ENCODE peak calls at places on chromosomes 6 and 20, in five cellular contexts. B, O, F, X and N are unnamed samples.

GRCh38 chr6:52284131-52284459 is 447 bp downstream of the MCM3 start:
- DNase-seq in X (no peak), F (no peak), B (peak), O (peak), N (peak)

GRCh38 chr20:10171864-10172751 is 46.5 kb upstream of the SNAP25 start:
- DNase-seq in F (peak), O (peak), B (peak), X (peak), N (peak)

GRCh38 chr6:135932651-135933050 is 81.2 kb downstream of the PDE7B start:
- DNase-seq in X (no peak), F (peak), B (no peak), O (no peak), N (no peak)

GRCh38 chr20:45487231-45487635 is 17.7 kb downstream of the WFDC2 start:
- DNase-seq in F (no peak), B (no peak), X (no peak), O (no peak), N (no peak)

GRCh38 chr6:136989591-136990578 is 54.9 kb downstream of the IL20RA start:
- DNase-seq in B (peak), O (no peak), X (no peak), F (no peak), N (no peak)

GRCh38 chr6:42276008-42276890 is 58.6 kb upstream of the MRPS10 start:
- DNase-seq in O (no peak), F (no peak), B (no peak), X (no peak), N (no peak)

GRCh38 chr6:132929141-132929540 is 114.8 kb downstream of the RPS12 start:
- DNase-seq in O (no peak), X (no peak), B (no peak), F (no peak), N (no peak)

GRCh38 chr20:4066551-4066950 is 51.2 kb upstream of the RNF24 start:
- DNase-seq in O (no peak), X (no peak), B (no peak), F (no peak), N (no peak)

GRCh38 chr6:30361661-30362060 is 16.7 kb downstream of the RPP21 start:
- DNase-seq in B (no peak), F (peak), O (no peak), X (no peak), N (no peak)

GRCh38 chr6:42079941-42080464 is 29.7 kb downstream of the TAF8 start:
- DNase-seq in B (no peak), O (no peak), X (no peak), F (no peak), N (no peak)

GRCh38 chr6:19035454-19035853 is 648.3 kb downstream of the RNF144B start:
- DNase-seq in O (no peak), F (no peak), X (no peak), B (no peak), N (no peak)

GRCh38 chr20:48577557-48577956 is 250.2 kb downstream of the PREX1 start:
- DNase-seq in B (no peak), O (no peak), F (no peak), X (no peak), N (no peak)

GRCh38 chr20:48574383-48574782 is 253.4 kb downstream of the PREX1 start:
- DNase-seq in F (no peak), B (no peak), X (no peak), O (no peak), N (peak)

GRCh38 chr20:48581167-48581566 is 246.6 kb downstream of the PREX1 start:
- DNase-seq in F (no peak), X (no peak), O (no peak), B (no peak), N (no peak)

GRCh38 chr20:48582361-48582991 is 245.3 kb downstream of the PREX1 start:
- DNase-seq in O (no peak), F (no peak), X (no peak), B (no peak), N (no peak)

GRCh38 chr20:48578397-48579098 is 249.3 kb downstream of the PREX1 start:
- DNase-seq in X (no peak), O (no peak), F (no peak), B (no peak), N (no peak)
- TF ChIP-seq CTCF in X (no peak), O (no peak), F (no peak), B (no peak), N (no peak)

DNA sequence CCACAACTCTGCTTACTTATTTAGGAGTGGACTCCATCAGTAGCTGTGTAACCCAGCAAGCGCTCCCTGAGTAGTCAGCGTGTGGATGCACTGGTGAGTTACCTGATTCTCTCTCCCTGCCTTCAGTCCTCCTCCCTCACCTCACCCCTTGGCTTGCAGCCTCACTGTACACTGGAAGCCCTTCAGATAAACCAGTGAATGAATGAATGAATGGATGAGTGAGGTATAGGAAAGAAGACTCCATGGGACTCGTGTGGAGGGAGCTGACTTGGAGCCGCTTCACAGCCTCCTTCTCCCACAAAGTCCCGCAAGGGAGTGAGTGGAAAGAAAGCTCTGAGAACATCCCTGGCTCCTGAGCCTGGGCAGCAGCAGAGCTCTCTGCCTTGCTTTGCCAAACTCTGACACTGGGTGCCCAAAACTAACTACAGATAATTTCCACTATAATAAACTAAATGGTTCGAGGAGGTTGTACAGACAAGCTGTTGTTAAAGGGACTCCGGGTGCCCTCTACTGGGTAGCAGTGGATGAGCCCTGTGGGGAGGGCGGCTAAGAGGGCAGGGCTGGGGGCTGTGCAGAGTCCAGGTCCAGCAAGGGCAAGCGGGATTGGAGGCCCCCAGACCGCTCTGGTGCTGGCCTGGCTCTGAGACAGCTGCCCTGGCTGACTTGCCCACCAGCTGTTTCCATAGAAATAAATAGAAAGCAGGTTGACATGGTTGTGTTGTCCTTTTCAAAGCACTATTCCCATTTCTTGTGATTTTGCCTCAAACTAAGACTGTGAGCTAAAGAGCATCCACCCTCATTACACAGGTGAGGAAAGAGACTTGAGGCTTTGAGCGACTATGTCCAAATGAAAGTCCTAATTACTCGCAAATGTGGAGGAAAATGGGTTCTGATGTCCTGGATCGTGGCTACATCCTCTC is 167.7 kb upstream of the CST7 start:
- DNase-seq in B (no peak), F (peak), X (no peak), O (peak), N (peak)
- TF ChIP-seq CTCF in B (peak), F (peak), X (no peak), O (peak), N (peak)

DNA sequence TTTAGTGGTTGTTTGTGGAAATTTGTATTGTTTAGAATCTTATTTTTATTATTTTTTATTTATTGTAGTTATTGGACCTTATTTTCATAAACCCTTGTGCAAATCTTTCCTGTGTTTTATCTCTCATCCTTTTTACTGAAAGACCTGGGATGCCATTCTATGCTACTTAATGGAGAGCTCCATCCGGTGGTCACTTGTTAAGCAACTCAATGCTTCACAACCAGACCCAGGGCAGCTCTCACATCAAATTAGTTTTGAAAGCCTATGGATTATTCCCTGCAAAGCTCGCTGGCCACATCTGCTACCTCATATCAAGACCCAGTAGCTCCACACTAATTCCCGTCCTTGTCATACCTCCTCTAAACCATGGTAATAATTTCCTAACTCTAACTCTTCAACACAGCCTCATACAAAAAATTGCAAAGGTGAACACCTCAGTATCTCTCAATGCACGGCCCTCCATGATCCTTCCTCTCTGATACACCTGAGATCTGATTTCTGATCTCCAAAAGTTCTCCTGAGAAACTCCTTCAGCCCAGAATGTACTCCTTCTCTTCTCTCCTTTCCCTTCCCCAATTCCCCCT is 296.6 kb upstream of the MANEA start:
- DNase-seq in F (peak), X (no peak), O (no peak), B (no peak), N (peak)
- TF ChIP-seq CTCF in F (peak), X (no peak), O (no peak), B (no peak), N (no peak)

DNA sequence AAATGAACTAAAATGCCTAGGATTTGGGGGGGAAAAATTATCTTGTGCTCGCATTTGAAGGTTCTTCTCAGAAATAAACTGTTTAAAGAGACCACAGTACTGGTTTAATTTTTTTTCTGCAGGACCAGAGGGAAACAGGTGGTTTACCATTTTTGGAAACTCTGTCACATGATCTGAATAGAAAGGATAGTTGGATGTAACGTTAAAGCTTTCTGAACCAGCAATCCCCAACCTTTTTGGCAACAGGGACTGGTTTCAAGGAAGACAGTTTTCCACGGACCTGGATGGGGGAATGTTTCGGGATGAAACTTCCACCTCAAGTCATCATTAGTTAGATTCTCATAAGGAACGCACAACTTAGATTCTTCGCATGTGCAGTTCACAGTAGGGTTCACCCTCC is 50.4 kb downstream of the MCM8 start:
- DNase-seq in X (no peak), B (no peak), F (no peak), O (no peak), N (no peak)
- TF ChIP-seq CTCF in X (no peak), B (no peak), F (no peak), O (no peak), N (no peak)

GRCh38 chr6:21019614-21020013 is 485.4 kb downstream of the CDKAL1 start:
- DNase-seq in B (no peak), O (no peak), X (peak), F (no peak), N (no peak)
- TF ChIP-seq CTCF in B (no peak), O (peak), X (no peak), F (peak), N (peak)

GRCh38 chr6:10425973-10426780 is 11.3 kb upstream of the TFAP2A start:
- DNase-seq in B (no peak), F (peak), X (no peak), O (peak), N (peak)
- TF ChIP-seq CTCF in B (no peak), F (no peak), X (no peak), O (no peak), N (no peak)

GRCh38 chr6:13953061-13953705 is 28.4 kb downstream of the RNF182 start:
- DNase-seq in B (no peak), X (no peak), F (peak), O (peak), N (peak)
- TF ChIP-seq CTCF in B (no peak), X (no peak), F (no peak), O (no peak), N (no peak)

DNA sequence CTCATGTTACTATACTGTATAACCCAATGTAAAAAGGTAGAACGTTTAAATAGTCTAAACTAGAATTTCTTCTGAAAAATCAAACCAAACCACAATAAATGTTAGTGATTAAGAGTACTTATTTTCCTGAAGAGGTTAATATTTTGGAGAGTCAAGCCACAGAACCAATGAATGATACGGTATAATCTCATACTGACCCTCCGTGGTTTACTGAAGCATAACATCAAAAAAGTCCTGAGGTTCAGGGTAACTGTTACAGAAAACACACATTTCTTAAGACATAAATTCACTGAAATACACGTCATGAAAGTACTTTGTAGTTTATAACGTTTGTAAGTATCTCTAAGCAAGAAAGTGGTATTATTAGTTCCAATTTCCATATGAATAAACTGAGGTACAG is 28.9 kb downstream of the ESF1 start:
- DNase-seq in X (no peak), O (no peak), F (no peak), B (no peak), N (no peak)
- TF ChIP-seq CTCF in X (no peak), O (no peak), F (no peak), B (no peak), N (no peak)

GRCh38 chr6:13378669-13379590 is 50.6 kb upstream of the TBC1D7 start:
- DNase-seq in F (no peak), X (no peak), B (peak), O (no peak), N (peak)
- TF ChIP-seq CTCF in F (no peak), X (no peak), B (no peak), O (no peak), N (no peak)

DNA sequence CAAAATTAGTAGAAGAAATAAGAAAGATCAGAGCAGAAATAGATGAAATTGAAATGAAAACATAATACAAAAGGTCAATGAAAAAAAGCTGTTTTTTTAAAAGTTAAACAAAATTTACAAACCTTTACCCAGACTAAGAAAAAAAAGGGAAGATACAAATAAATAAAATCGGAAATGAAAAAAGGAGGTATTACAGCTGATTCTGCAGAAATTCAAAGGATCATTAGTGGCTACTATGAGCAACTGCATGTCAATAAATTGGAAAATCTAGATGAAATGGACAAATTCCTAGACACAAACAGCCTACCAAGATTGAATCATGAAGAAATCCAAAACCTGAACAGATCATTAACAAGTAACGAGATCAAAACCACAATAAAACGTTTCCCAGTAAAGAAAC is 59.2 kb downstream of the ZFP64 start:
- DNase-seq in X (no peak), F (no peak), B (no peak), O (no peak), N (no peak)
- TF ChIP-seq CTCF in X (no peak), F (no peak), B (no peak), O (no peak), N (no peak)